ENCODE peak calls at places on chromosomes 5 and 9, in six cellular contexts. One of them, this sample, is unnamed.

GRCh38 chr5:60458669-60459068 is 241.3 kb downstream of the DEPDC1B start:
- DNase-seq in H9: no peak
- DNase-seq in IMR-90: no peak
- DNase-seq in DND-41: no peak
- DNase-seq in stomach: no peak
- DNase-seq in A673: no peak
- DNase-seq in this sample: no peak

GRCh38 chr9:76927540-76928240 is 21.8 kb upstream of the PRUNE2 start:
- DNase-seq in H9: no peak
- DNase-seq in IMR-90: peak; percentile 31
- DNase-seq in DND-41: no peak
- DNase-seq in stomach: no peak
- DNase-seq in A673: no peak
- DNase-seq in this sample: no peak

GRCh38 chr9:113892861-113893491 is 16.9 kb downstream of the ZNF618 start:
- DNase-seq in H9: no peak
- DNase-seq in IMR-90: peak; percentile 38
- DNase-seq in DND-41: no peak
- DNase-seq in stomach: no peak
- DNase-seq in A673: no peak
- DNase-seq in this sample: no peak

GRCh38 chr9:109035684-109036423 is 22.6 kb upstream of the CTNNAL1 start:
- DNase-seq in H9: no peak
- DNase-seq in IMR-90: peak; percentile 85
- DNase-seq in DND-41: no peak
- DNase-seq in stomach: peak; percentile 65
- DNase-seq in A673: peak; percentile 73
- DNase-seq in this sample: peak; percentile 82

GRCh38 chr5:98570010-98570409 is 203.5 kb upstream of the RGMB start:
- DNase-seq in H9: no peak
- DNase-seq in IMR-90: peak; percentile 82
- DNase-seq in DND-41: no peak
- DNase-seq in stomach: no peak
- DNase-seq in A673: no peak
- DNase-seq in this sample: no peak

GRCh38 chr5:134006119-134006514 is 1.3 kb upstream of the VDAC1 start:
- DNase-seq in H9: peak; percentile 55
- DNase-seq in IMR-90: no peak
- DNase-seq in DND-41: no peak
- DNase-seq in stomach: no peak
- DNase-seq in A673: no peak
- DNase-seq in this sample: no peak

GRCh38 chr5:125002727-125003598 is 256.5 kb upstream of the ZNF608 start:
- DNase-seq in H9: peak; percentile 32
- DNase-seq in IMR-90: no peak
- DNase-seq in DND-41: peak; percentile 48
- DNase-seq in stomach: no peak
- DNase-seq in A673: no peak
- DNase-seq in this sample: peak; percentile 41

GRCh38 chr9:111601237-111602018 is 2.0 kb upstream of the PTGR1 start:
- DNase-seq in H9: no peak
- DNase-seq in IMR-90: peak; percentile 69
- DNase-seq in DND-41: no peak
- DNase-seq in stomach: no peak
- DNase-seq in A673: no peak
- DNase-seq in this sample: peak; percentile 26

GRCh38 chr5:141779642-141780041 is 97.6 kb upstream of the ARAP3 start:
- DNase-seq in H9: peak; percentile 42
- DNase-seq in IMR-90: peak; percentile 44
- DNase-seq in DND-41: peak; percentile 42
- DNase-seq in stomach: no peak
- DNase-seq in A673: no peak
- DNase-seq in this sample: no peak

GRCh38 chr9:117434568-117434967 is 19.7 kb upstream of the ASTN2 start:
- DNase-seq in H9: peak; percentile 83
- DNase-seq in IMR-90: no peak
- DNase-seq in DND-41: no peak
- DNase-seq in stomach: no peak
- DNase-seq in A673: no peak
- DNase-seq in this sample: peak; percentile 59

GRCh38 chr9:75927351-75927750 is 36.9 kb downstream of the PCSK5 start:
- DNase-seq in H9: no peak
- DNase-seq in IMR-90: no peak
- DNase-seq in DND-41: no peak
- DNase-seq in stomach: no peak
- DNase-seq in A673: no peak
- DNase-seq in this sample: no peak

GRCh38 chr5:133527311-133527710 is 85.0 kb downstream of the FSTL4 start:
- DNase-seq in H9: no peak
- DNase-seq in IMR-90: peak; percentile 22
- DNase-seq in DND-41: no peak
- DNase-seq in stomach: no peak
- DNase-seq in A673: no peak
- DNase-seq in this sample: peak; percentile 78

GRCh38 chr5:2187156-2187555 is 304.4 kb upstream of the IRX4 start:
- DNase-seq in H9: no peak
- DNase-seq in IMR-90: no peak
- DNase-seq in DND-41: no peak
- DNase-seq in stomach: peak; percentile 13
- DNase-seq in A673: no peak
- DNase-seq in this sample: no peak

GRCh38 chr9:100492952-100493351 is 20.0 kb downstream of the TMEFF1 start:
- DNase-seq in H9: no peak
- DNase-seq in IMR-90: peak; percentile 22
- DNase-seq in DND-41: no peak
- DNase-seq in stomach: no peak
- DNase-seq in A673: no peak
- DNase-seq in this sample: no peak

GRCh38 chr5:107669543-107670027 is 1.2 kb downstream of the EFNA5 start:
- DNase-seq in H9: peak; percentile 55
- DNase-seq in IMR-90: peak; percentile 2
- DNase-seq in DND-41: no peak
- DNase-seq in stomach: peak; percentile 39
- DNase-seq in A673: peak; percentile 52
- DNase-seq in this sample: peak; percentile 59

GRCh38 chr9:105693435-105694275 is 686 bp upstream of the TMEM38B start:
- DNase-seq in H9: no peak
- DNase-seq in IMR-90: peak; percentile 2
- DNase-seq in DND-41: no peak
- DNase-seq in stomach: no peak
- DNase-seq in A673: no peak
- DNase-seq in this sample: peak; percentile 24

GRCh38 chr5:135332519-135333150 is 66.4 kb downstream of the MACROH2A1 start:
- DNase-seq in H9: no peak
- DNase-seq in IMR-90: peak; percentile 77
- DNase-seq in DND-41: no peak
- DNase-seq in stomach: no peak
- DNase-seq in A673: peak; percentile 62
- DNase-seq in this sample: peak; percentile 13

GRCh38 chr5:38948501-38948900 is 102.7 kb downstream of the OSMR start:
- DNase-seq in H9: no peak
- DNase-seq in IMR-90: peak; percentile 65
- DNase-seq in DND-41: no peak
- DNase-seq in stomach: no peak
- DNase-seq in A673: no peak
- DNase-seq in this sample: no peak

GRCh38 chr9:85483214-85483613 is 258.5 kb downstream of the AGTPBP1 start:
- DNase-seq in H9: no peak
- DNase-seq in IMR-90: no peak
- DNase-seq in DND-41: no peak
- DNase-seq in stomach: no peak
- DNase-seq in A673: no peak
- DNase-seq in this sample: no peak

GRCh38 chr5:163165277-163165676 is 272.1 kb upstream of the CCNG1 start:
- DNase-seq in H9: no peak
- DNase-seq in IMR-90: no peak
- DNase-seq in DND-41: no peak
- DNase-seq in stomach: no peak
- DNase-seq in A673: no peak
- DNase-seq in this sample: no peak

GRCh38 chr9:132946624-132947295 is 2.3 kb upstream of the TSC1 start:
- DNase-seq in H9: peak; percentile 47
- DNase-seq in IMR-90: peak; percentile 56
- DNase-seq in DND-41: no peak
- DNase-seq in stomach: no peak
- DNase-seq in A673: no peak
- DNase-seq in this sample: peak; percentile 39

GRCh38 chr9:136657975-136658848 is 4.5 kb upstream of the EGFL7 start:
- DNase-seq in H9: no peak
- DNase-seq in IMR-90: no peak
- DNase-seq in DND-41: no peak
- DNase-seq in stomach: no peak
- DNase-seq in A673: no peak
- DNase-seq in this sample: no peak

GRCh38 chr9:89657765-89658164 is 53.0 kb downstream of the GADD45G start:
- DNase-seq in H9: no peak
- DNase-seq in IMR-90: no peak
- DNase-seq in DND-41: no peak
- DNase-seq in stomach: no peak
- DNase-seq in A673: no peak
- DNase-seq in this sample: no peak

GRCh38 chr9:96327694-96328352 is 25.8 kb upstream of the HSD17B3 start:
- DNase-seq in H9: no peak
- DNase-seq in IMR-90: peak; percentile 59
- DNase-seq in DND-41: peak; percentile 33
- DNase-seq in stomach: peak; percentile 35
- DNase-seq in A673: peak; percentile 71
- DNase-seq in this sample: peak; percentile 17

GRCh38 chr5:108681079-108681921 is 66.4 kb upstream of the FER start:
- DNase-seq in H9: no peak
- DNase-seq in IMR-90: peak; percentile 78
- DNase-seq in DND-41: peak; percentile 48
- DNase-seq in stomach: no peak
- DNase-seq in A673: peak; percentile 81
- DNase-seq in this sample: no peak

GRCh38 chr5:16957305-16958165 is 21.4 kb upstream of the MYO10 start:
- DNase-seq in H9: no peak
- DNase-seq in IMR-90: peak; percentile 98
- DNase-seq in DND-41: no peak
- DNase-seq in stomach: no peak
- DNase-seq in A673: no peak
- DNase-seq in this sample: peak; percentile 93

GRCh38 chr5:59760798-59761348 is 132.7 kb downstream of the PDE4D start:
- DNase-seq in H9: no peak
- DNase-seq in IMR-90: peak; percentile 55
- DNase-seq in DND-41: no peak
- DNase-seq in stomach: no peak
- DNase-seq in A673: peak; percentile 54
- DNase-seq in this sample: peak; percentile 75

DNA sequence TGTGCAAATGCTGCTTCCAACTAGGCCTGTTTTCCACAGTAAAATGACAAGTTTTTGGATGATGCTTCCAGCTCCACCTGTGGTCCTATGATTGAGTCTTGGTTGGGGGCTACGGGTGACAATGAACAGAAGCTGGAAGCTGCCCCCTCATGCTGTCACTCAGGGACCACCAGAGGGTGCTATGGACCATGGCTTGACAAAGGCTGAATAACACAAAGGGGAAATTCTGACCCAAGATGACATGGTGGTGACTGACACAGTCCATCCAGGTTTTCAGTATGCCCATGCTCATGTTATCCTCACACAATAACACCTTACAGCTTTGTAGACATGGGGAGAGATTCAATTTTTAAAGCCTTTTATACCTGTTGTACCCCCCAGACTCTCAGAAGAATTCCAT is 23.9 kb upstream of the SAP30L start:
- DNase-seq in H9: peak; percentile 51
- DNase-seq in IMR-90: peak; percentile 14
- DNase-seq in DND-41: peak; percentile 19
- DNase-seq in stomach: no peak
- DNase-seq in A673: peak; percentile 37
- DNase-seq in this sample: no peak
- TF ChIP-seq CTCF in H9: peak; percentile 75
- TF ChIP-seq CTCF in IMR-90: peak; percentile 41
- TF ChIP-seq CTCF in DND-41: peak; percentile 63
- TF ChIP-seq CTCF in stomach: no peak
- TF ChIP-seq CTCF in A673: peak; percentile 59
- TF ChIP-seq CTCF in this sample: peak; percentile 52

GRCh38 chr9:69649566-69650260 is 22.5 kb downstream of the APBA1 start:
- DNase-seq in H9: no peak
- DNase-seq in IMR-90: peak; percentile 83
- DNase-seq in DND-41: no peak
- DNase-seq in stomach: no peak
- DNase-seq in A673: no peak
- DNase-seq in this sample: no peak

GRCh38 chr9:69655065-69655464 is 17.1 kb downstream of the APBA1 start:
- DNase-seq in H9: no peak
- DNase-seq in IMR-90: no peak
- DNase-seq in DND-41: no peak
- DNase-seq in stomach: no peak
- DNase-seq in A673: no peak
- DNase-seq in this sample: no peak

GRCh38 chr9:69657269-69657668 is 14.9 kb downstream of the APBA1 start:
- DNase-seq in H9: no peak
- DNase-seq in IMR-90: peak; percentile 35
- DNase-seq in DND-41: no peak
- DNase-seq in stomach: no peak
- DNase-seq in A673: no peak
- DNase-seq in this sample: no peak

GRCh38 chr9:69647804-69648203 is 24.4 kb downstream of the APBA1 start:
- DNase-seq in H9: no peak
- DNase-seq in IMR-90: no peak
- DNase-seq in DND-41: no peak
- DNase-seq in stomach: no peak
- DNase-seq in A673: no peak
- DNase-seq in this sample: no peak

GRCh38 chr9:69653261-69653660 is 18.9 kb downstream of the APBA1 start:
- DNase-seq in H9: no peak
- DNase-seq in IMR-90: no peak
- DNase-seq in DND-41: no peak
- DNase-seq in stomach: no peak
- DNase-seq in A673: no peak
- DNase-seq in this sample: no peak
- H3K27ac ChIP-seq in H9: no peak overlapping the region
- H3K27ac ChIP-seq in IMR-90: no peak overlapping the region
- H3K27ac ChIP-seq in DND-41: no peak overlapping the region
- H3K27ac ChIP-seq in stomach: no peak overlapping the region
- H3K27ac ChIP-seq in A673: no peak overlapping the region
- H3K27ac ChIP-seq in this sample: no peak overlapping the region

GRCh38 chr9:129362287-129363098 is 184.4 kb upstream of the IER5L start:
- DNase-seq in H9: no peak
- DNase-seq in IMR-90: no peak
- DNase-seq in DND-41: no peak
- DNase-seq in stomach: no peak
- DNase-seq in A673: no peak
- DNase-seq in this sample: no peak
- TF ChIP-seq CTCF in H9: no peak
- TF ChIP-seq CTCF in IMR-90: no peak
- TF ChIP-seq CTCF in DND-41: no peak
- TF ChIP-seq CTCF in stomach: no peak
- TF ChIP-seq CTCF in A673: no peak
- TF ChIP-seq CTCF in this sample: peak; percentile 54

DNA sequence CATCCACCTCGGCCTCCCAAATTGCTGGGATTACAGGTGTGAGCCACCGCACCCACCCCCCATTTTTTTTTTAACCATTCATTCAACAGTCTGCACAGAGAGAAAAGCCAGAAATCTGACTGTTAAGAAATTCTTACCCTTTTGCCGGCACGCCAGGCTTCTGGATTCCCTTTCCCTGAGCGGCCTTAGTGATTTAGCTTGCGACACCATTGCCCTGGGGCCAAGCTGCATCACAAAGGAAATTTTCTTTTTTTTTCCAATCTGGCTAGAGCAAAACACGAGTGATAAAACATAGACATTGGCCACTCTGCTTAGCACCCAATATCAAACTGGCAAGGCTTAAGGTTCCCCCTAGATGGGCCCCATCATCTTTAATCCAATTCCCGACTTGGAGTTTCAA is 21.2 kb upstream of the ATOSB start:
- DNase-seq in H9: no peak
- DNase-seq in IMR-90: no peak
- DNase-seq in DND-41: no peak
- DNase-seq in stomach: no peak
- DNase-seq in A673: no peak
- DNase-seq in this sample: no peak
- H3K27ac ChIP-seq in H9: no peak overlapping the region
- H3K27ac ChIP-seq in IMR-90: no peak overlapping the region
- H3K27ac ChIP-seq in DND-41: no peak overlapping the region
- H3K27ac ChIP-seq in stomach: no peak overlapping the region
- H3K27ac ChIP-seq in A673: no peak overlapping the region
- H3K27ac ChIP-seq in this sample: no peak overlapping the region

This sample was measured in foreskin keratinocyte.